ENCODE peak calls at places on chromosome 16, in nine cellular contexts. F is A549; T is lung; Y is CD8-positive, alpha-beta T cell; M is GM23248; Q is IMR-90; U is heart right ventricle; X is brain microvascular endothelial cell; O is lower lobe of right lung. S is an unnamed sample.

GRCh38 chr16:83948914-83949723 is 3.9 kb upstream of the OSGIN1 start:
- DNase-seq in M (no peak), U (no peak), Y (no peak), F (no peak), Q (no peak), T (no peak), O (no peak), X (no peak), S (no peak)

GRCh38 chr16:85486256-85486915 is 126.7 kb upstream of the GSE1 start:
- DNase-seq in U (no peak), F (no peak), Q (no peak), X (no peak), T (no peak), O (no peak), M (no peak), Y (no peak), S (no peak)

GRCh38 chr16:58679763-58680162 is 4.8 kb downstream of the SLC38A7 start:
- DNase-seq in Y (no peak), F (no peak), M (no peak), X (no peak), Q (no peak), T (no peak), U (no peak), O (no peak), S (no peak)

GRCh38 chr16:11727945-11728543 is 14.6 kb downstream of the TXNDC11 start:
- DNase-seq in T (no peak), Y (no peak), U (no peak), O (no peak), X (no peak), F (no peak), Q (no peak), M (no peak), S (no peak)

GRCh38 chr16:85190572-85190971 is 78.3 kb upstream of the CIBAR2 start:
- DNase-seq in T (no peak), Y (no peak), X (no peak), O (no peak), F (no peak), M (no peak), U (no peak), Q (no peak), S (no peak)

GRCh38 chr16:48450367-48450766 is 65.2 kb upstream of the SIAH1 start:
- DNase-seq in M (peak; percentile 31), U (no peak), X (no peak), O (no peak), Y (no peak), T (no peak), Q (peak; percentile 36), F (no peak), S (no peak)

GRCh38 chr16:90020838-90021382 is 1.7 kb upstream of the DBNDD1 start:
- DNase-seq in U (no peak), Q (peak; percentile 76), F (no peak), O (no peak), M (peak; percentile 37), Y (no peak), T (no peak), X (no peak), S (no peak)

GRCh38 chr16:27402964-27403600 is 1.1 kb downstream of the IL21R start:
- DNase-seq in X (no peak), F (no peak), O (no peak), U (no peak), T (no peak), Q (no peak), M (no peak), Y (peak; percentile 49), S (no peak)

GRCh38 chr16:933581-933980 is 37.2 kb downstream of the LMF1 start:
- DNase-seq in Q (no peak), M (no peak), X (no peak), T (no peak), O (no peak), U (no peak), F (no peak), Y (no peak), S (no peak)

GRCh38 chr16:14057878-14058382 is 13.2 kb upstream of the MRTFB start:
- DNase-seq in Y (no peak), U (no peak), M (no peak), X (peak; percentile 25), T (no peak), O (no peak), F (no peak), Q (no peak), S (no peak)

GRCh38 chr16:86619263-86619935 is 41.0 kb downstream of the FOXL1 start:
- DNase-seq in X (no peak), F (peak; percentile 38), Q (no peak), Y (no peak), M (peak; percentile 66), O (no peak), U (no peak), T (no peak), S (no peak)

GRCh38 chr16:86133847-86134375 is 234.9 kb downstream of the IRF8 start:
- DNase-seq in M (no peak), F (no peak), X (no peak), Q (no peak), Y (no peak), U (no peak), T (no peak), O (no peak), S (no peak)

GRCh38 chr16:83835972-83836566 is 28.3 kb downstream of the HSBP1 start:
- DNase-seq in F (peak; percentile 31), M (peak; percentile 77), U (no peak), X (peak; percentile 59), Q (peak; percentile 86), Y (no peak), O (no peak), T (no peak), S (no peak)

GRCh38 chr16:9092963-9093477 is 1.6 kb downstream of the HAPSTR1 start:
- DNase-seq in X (no peak), O (peak; percentile 54), Y (peak; percentile 42), F (peak; percentile 18), M (peak; percentile 48), T (peak; percentile 42), U (peak; percentile 30), Q (no peak), S (no peak)

GRCh38 chr16:508884-509736 is 18.4 kb upstream of the CAPN15 start:
- DNase-seq in U (no peak), M (no peak), X (peak; percentile 69), T (no peak), F (no peak), Y (no peak), O (no peak), Q (peak; percentile 35), S (no peak)

GRCh38 chr16:77618011-77618410 is 104.3 kb upstream of the NUDT7 start:
- DNase-seq in M (no peak), U (no peak), F (no peak), Q (no peak), O (no peak), T (no peak), Y (no peak), X (peak; percentile 52), S (no peak)

GRCh38 chr16:58012481-58012880 is 11.3 kb downstream of the USB1 start:
- DNase-seq in Y (no peak), F (no peak), T (no peak), Q (no peak), O (peak; percentile 18), X (no peak), M (no peak), U (no peak), S (no peak)

GRCh38 chr16:4661661-4662060 is 31.7 kb upstream of the NUDT16L1 start:
- DNase-seq in U (no peak), Y (no peak), X (no peak), Q (no peak), O (peak; percentile 74), T (peak; percentile 56), F (no peak), M (no peak), S (no peak)

GRCh38 chr16:50533317-50533716 is 14.9 kb upstream of the NKD1 start:
- DNase-seq in T (no peak), X (no peak), O (no peak), Q (no peak), M (no peak), U (no peak), Y (no peak), F (no peak), S (no peak)

GRCh38 chr16:56357291-56357764 is 68.0 kb downstream of the AMFR start:
- DNase-seq in M (peak; percentile 83), F (no peak), X (peak; percentile 14), Q (peak; percentile 63), T (no peak), O (peak; percentile 42), Y (no peak), U (no peak), S (no peak)
- H3K27ac ChIP-seq in M (peak overlapping the region; percentile 81), F (peak overlapping the region; percentile 70), X (peak overlapping the region; percentile 75), Q (peak overlapping the region; percentile 78), T (peak overlapping the region; percentile 21), O (peak overlapping the region; percentile 40), Y (no peak overlapping the region), U (peak overlapping the region; percentile 46), S (peak overlapping the region; percentile 60)

GRCh38 chr16:66271074-66272060 is 95.1 kb upstream of the CDH5 start:
- DNase-seq in M (peak; percentile 80), X (no peak), F (no peak), U (no peak), O (no peak), Y (no peak), T (no peak), Q (no peak), S (peak; percentile 35)

GRCh38 chr16:66269631-66270332 is 96.7 kb upstream of the CDH5 start:
- DNase-seq in Y (no peak), O (no peak), Q (no peak), M (no peak), U (no peak), T (no peak), X (no peak), F (no peak), S (no peak)

GRCh38 chr16:66273036-66273435 is 93.5 kb upstream of the CDH5 start:
- DNase-seq in X (no peak), T (no peak), U (no peak), Y (no peak), F (no peak), O (no peak), M (no peak), Q (no peak), S (no peak)

GRCh38 chr16:66272461-66272860 is 94.0 kb upstream of the CDH5 start:
- DNase-seq in T (no peak), Y (no peak), U (no peak), Q (no peak), M (no peak), O (no peak), F (no peak), X (no peak), S (peak; percentile 23)

GRCh38 chr16:66270333-66270927 is 96.1 kb upstream of the CDH5 start:
- DNase-seq in Y (peak; percentile 55), T (peak; percentile 67), Q (peak; percentile 54), U (peak; percentile 82), F (peak; percentile 73), M (peak; percentile 77), O (peak; percentile 84), X (peak; percentile 55), S (peak; percentile 66)
- H3K4me3 ChIP-seq in Y (no peak overlapping the region), T (no peak overlapping the region), Q (peak overlapping the region; percentile 20), U (peak overlapping the region; percentile 50), F (peak overlapping the region; percentile 24), M (peak overlapping the region; percentile 46), O (peak overlapping the region; percentile 39), X (peak overlapping the region; percentile 30), S (no peak overlapping the region)

GRCh38 chr16:30844671-30845449 is 49.0 kb downstream of the BCL7C start:
- DNase-seq in U (peak; percentile 22), O (no peak), Y (peak; percentile 85), F (peak; percentile 90), X (peak; percentile 74), T (peak; percentile 86), Q (peak; percentile 90), M (peak; percentile 94), S (peak; percentile 76)
- H3K27ac ChIP-seq in U (peak overlapping the region; percentile 63), O (peak overlapping the region; percentile 42), Y (no peak overlapping the region), F (peak overlapping the region; percentile 50), X (no peak overlapping the region), T (peak overlapping the region; percentile 61), Q (no peak overlapping the region), M (no peak overlapping the region), S (no peak overlapping the region)

GRCh38 chr16:19384656-19385055 is 33.0 kb upstream of the TMC5 start:
- DNase-seq in U (no peak), Q (no peak), O (peak; percentile 75), M (no peak), F (peak; percentile 37), T (peak; percentile 56), X (no peak), Y (no peak), S (peak; percentile 72)
- H3K4me3 ChIP-seq in U (no peak overlapping the region), Q (no peak overlapping the region), O (no peak overlapping the region), M (no peak overlapping the region), F (no peak overlapping the region), T (no peak overlapping the region), X (no peak overlapping the region), Y (no peak overlapping the region), S (no peak overlapping the region)

S was measured in RWPE2.